ENCODE peak calls at places on chromosomes 7 and 10, in seven cellular contexts. I is thoracic aorta, H is fibroblast of lung, M is fibroblast of the aortic adventitia, P is AG04450, Z is esophagus squamous epithelium, C is AG09309. W is an unnamed sample.

GRCh38 chr10:104337527-104337984 is 709 bp downstream of the ITPRIP start:
- DNase-seq in I (no peak), H (peak; percentile 39), M (peak; percentile 50), P (no peak), Z (no peak), C (no peak), W (peak; percentile 47)

GRCh38 chr10:91034494-91035157 is 113.7 kb upstream of the ANKRD1 start:
- DNase-seq in I (peak; percentile 64), H (peak; percentile 70), M (peak; percentile 78), P (no peak), Z (no peak), C (no peak), W (peak; percentile 75)

GRCh38 chr7:24024276-24024675 is 259.7 kb upstream of the NPY start:
- DNase-seq in I (no peak), H (no peak), M (no peak), P (no peak), Z (no peak), C (no peak), W (no peak)

GRCh38 chr7:100010901-100011300 is 4.5 kb upstream of the ZKSCAN1 start:
- DNase-seq in I (no peak), H (no peak), M (no peak), P (no peak), Z (no peak), C (no peak), W (no peak)

GRCh38 chr10:111084346-111085255 is 7.8 kb downstream of the ADRA2A start:
- DNase-seq in I (no peak), H (no peak), M (no peak), P (no peak), Z (no peak), C (no peak), W (no peak)

GRCh38 chr10:52318136-52318810 is 4.2 kb downstream of the DKK1 start:
- DNase-seq in I (no peak), H (peak; percentile 88), M (peak; percentile 58), P (no peak), Z (no peak), C (peak; percentile 76), W (peak; percentile 52)

GRCh38 chr7:17556247-17556646 is 257.8 kb downstream of the AHR start:
- DNase-seq in I (no peak), H (no peak), M (no peak), P (no peak), Z (no peak), C (no peak), W (no peak)

GRCh38 chr10:35215107-35215506 is 88.5 kb downstream of the CREM start:
- DNase-seq in I (no peak), H (no peak), M (no peak), P (no peak), Z (no peak), C (no peak), W (no peak)

GRCh38 chr10:6912424-6912823 is 332.3 kb upstream of the PRKCQ start:
- DNase-seq in I (no peak), H (peak; percentile 53), M (peak; percentile 89), P (no peak), Z (no peak), C (peak; percentile 34), W (peak; percentile 30)

GRCh38 chr7:17786314-17786852 is 153.9 kb downstream of the SNX13 start:
- DNase-seq in I (no peak), H (no peak), M (no peak), P (no peak), Z (no peak), C (no peak), W (no peak)

GRCh38 chr7:52423251-52423650 is 612.2 kb upstream of the POM121L12 start:
- DNase-seq in I (no peak), H (no peak), M (no peak), P (no peak), Z (no peak), C (no peak), W (no peak)

GRCh38 chr7:71251706-71252105 is 119.8 kb downstream of the GALNT17 start:
- DNase-seq in I (no peak), H (no peak), M (no peak), P (no peak), Z (no peak), C (no peak), W (no peak)

GRCh38 chr10:68560201-68560915 is at the start of gene TET1:
- DNase-seq in I (no peak), H (peak; percentile 54), M (peak; percentile 62), P (no peak), Z (no peak), C (no peak), W (peak; percentile 64)

GRCh38 chr7:73829505-73829904 is 1.3 kb upstream of the CLDN4 start:
- DNase-seq in I (no peak), H (no peak), M (no peak), P (no peak), Z (no peak), C (no peak), W (no peak)

GRCh38 chr7:55246181-55246580 is 119.0 kb upstream of the LANCL2 start:
- DNase-seq in I (no peak), H (peak; percentile 71), M (peak; percentile 34), P (no peak), Z (no peak), C (no peak), W (peak; percentile 42)

GRCh38 chr7:50377356-50377755 is 72.8 kb downstream of the FIGNL1 start:
- DNase-seq in I (no peak), H (no peak), M (no peak), P (no peak), Z (no peak), C (no peak), W (no peak)

GRCh38 chr10:123665371-123666286 is 526 bp upstream of the GPR26 start:
- DNase-seq in I (no peak), H (no peak), M (no peak), P (no peak), Z (no peak), C (no peak), W (no peak)

GRCh38 chr7:133364959-133365680 is 112.2 kb downstream of the EXOC4 start:
- DNase-seq in I (no peak), H (peak; percentile 77), M (peak; percentile 92), P (no peak), Z (no peak), C (no peak), W (peak; percentile 44)

GRCh38 chr10:21953585-21954057 is 49.9 kb downstream of the DNAJC1 start:
- DNase-seq in I (no peak), H (peak; percentile 61), M (peak; percentile 74), P (no peak), Z (no peak), C (peak; percentile 23), W (peak; percentile 60)

GRCh38 chr10:11005626-11006427 is 11.8 kb upstream of the CELF2 start:
- DNase-seq in I (no peak), H (no peak), M (no peak), P (no peak), Z (no peak), C (no peak), W (no peak)
- H3K4me3 ChIP-seq in I (no peak overlapping the region), H (no peak overlapping the region), M (no peak overlapping the region), P (no peak overlapping the region), Z (no peak overlapping the region), C (no peak overlapping the region), W (no peak overlapping the region)

GRCh38 chr7:105661625-105662024 is 80.3 kb upstream of the EFCAB10 start:
- DNase-seq in I (no peak), H (no peak), M (no peak), P (no peak), Z (no peak), C (no peak), W (no peak)

GRCh38 chr7:105665684-105666083 is 84.4 kb upstream of the EFCAB10 start:
- DNase-seq in I (no peak), H (no peak), M (no peak), P (no peak), Z (no peak), C (no peak), W (no peak)

GRCh38 chr7:105666324-105666723 is 85.0 kb upstream of the EFCAB10 start:
- DNase-seq in I (no peak), H (no peak), M (no peak), P (no peak), Z (no peak), C (no peak), W (no peak)

GRCh38 chr7:105664816-105665525 is 83.7 kb upstream of the EFCAB10 start:
- DNase-seq in I (no peak), H (peak; percentile 26), M (no peak), P (no peak), Z (no peak), C (no peak), W (no peak)

GRCh38 chr7:105662998-105663397 is 81.7 kb upstream of the EFCAB10 start:
- DNase-seq in I (no peak), H (no peak), M (no peak), P (no peak), Z (no peak), C (no peak), W (no peak)
- TF ChIP-seq CTCF in I (no peak), H (no peak), M (no peak), P (no peak), Z (no peak), C (no peak), W (no peak)

DNA sequence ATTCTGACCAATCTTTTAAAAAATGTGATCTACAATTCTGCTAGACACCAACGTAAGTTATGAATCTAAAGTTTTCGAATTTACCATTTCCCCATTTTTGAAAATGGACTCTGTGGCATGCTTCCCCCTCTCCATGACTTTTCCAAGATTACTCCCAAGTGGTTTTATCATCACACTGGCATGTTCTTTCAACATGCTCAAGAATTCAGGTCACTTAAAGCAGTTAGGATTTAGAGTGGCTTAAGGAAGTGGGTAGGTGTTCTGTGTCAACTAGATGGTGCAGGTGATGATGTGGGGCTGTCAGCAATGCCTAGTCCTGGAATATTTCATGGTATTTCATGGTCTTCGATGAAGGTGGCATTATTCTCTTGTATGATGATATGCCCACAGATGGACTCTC is 164.0 kb upstream of the ASAH2 start:
- DNase-seq in I (no peak), H (no peak), M (no peak), P (no peak), Z (no peak), C (no peak), W (no peak)
- H3K4me3 ChIP-seq in I (no peak overlapping the region), H (no peak overlapping the region), M (no peak overlapping the region), P (no peak overlapping the region), Z (no peak overlapping the region), C (no peak overlapping the region), W (no peak overlapping the region)

DNA sequence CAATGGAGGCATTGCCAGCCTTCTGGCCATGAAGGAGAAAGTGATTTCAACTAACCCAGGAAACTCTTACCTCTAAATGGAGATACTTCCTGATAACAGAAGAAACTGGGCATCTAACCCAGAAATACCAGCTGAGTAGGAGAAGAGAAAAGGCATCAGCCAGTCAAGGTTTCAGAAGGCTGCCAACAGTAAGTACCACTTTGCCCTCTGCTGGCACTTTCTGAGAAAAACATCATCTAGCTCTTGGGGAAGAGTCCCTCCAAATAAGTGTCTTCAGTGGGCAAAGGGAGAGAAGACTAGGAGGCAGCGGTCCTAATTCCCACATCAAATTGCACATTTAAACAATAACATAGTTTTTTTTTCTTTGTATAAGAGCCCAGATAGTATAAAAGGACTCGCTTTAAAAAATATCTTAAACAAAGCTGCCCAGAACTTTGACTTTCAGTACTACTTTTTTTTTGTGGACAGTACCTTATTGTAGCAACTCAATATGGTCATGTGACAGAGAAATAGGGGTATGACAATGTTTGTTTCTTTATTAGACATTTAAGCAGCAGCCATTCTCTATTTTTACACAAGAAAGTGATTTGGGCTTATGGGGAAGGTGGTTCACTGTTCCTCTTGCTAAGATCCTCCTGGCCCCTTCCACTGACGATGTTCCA is 157.3 kb downstream of the CTTNBP2 start:
- DNase-seq in I (no peak), H (peak; percentile 52), M (peak; percentile 77), P (peak; percentile 32), Z (no peak), C (peak; percentile 14), W (peak; percentile 63)
- TF ChIP-seq CTCF in I (peak; percentile 34), H (peak; percentile 59), M (peak; percentile 67), P (peak; percentile 78), Z (peak; percentile 51), C (peak; percentile 60), W (peak; percentile 57)

W was measured in fibroblast of mammary gland.